ENCODE peak calls at places on chromosome 7, in five cellular contexts. J, Q, F, G and R are unnamed samples.

GRCh38 chr7:36986429-36987362 is 262.4 kb upstream of the AOAH start:
- DNase-seq in J (peak), Q (peak), F (peak), G (peak), R (peak)

GRCh38 chr7:151491859-151492258 is 27.8 kb downstream of the RHEB start:
- DNase-seq in J (peak), Q (peak), F (peak), G (no peak), R (no peak)

GRCh38 chr7:127485482-127485881 is 93.0 kb upstream of the ZNF800 start:
- DNase-seq in J (no peak), Q (no peak), F (no peak), G (no peak), R (no peak)

GRCh38 chr7:102434039-102434481 is 685 bp downstream of the ORAI2 start:
- DNase-seq in J (peak), Q (no peak), F (no peak), G (no peak), R (no peak)

GRCh38 chr7:31368620-31369019 is 28.1 kb upstream of the NEUROD6 start:
- DNase-seq in J (no peak), Q (no peak), F (no peak), G (no peak), R (no peak)

GRCh38 chr7:122311280-122311679 is 6.7 kb upstream of the FEZF1 start:
- DNase-seq in J (no peak), Q (peak), F (no peak), G (peak), R (no peak)

GRCh38 chr7:105587899-105588690 is 6.8 kb upstream of the EFCAB10 start:
- DNase-seq in J (peak), Q (peak), F (peak), G (no peak), R (no peak)

GRCh38 chr7:47651355-47652317 is 69.7 kb upstream of the TNS3 start:
- DNase-seq in J (peak), Q (no peak), F (peak), G (no peak), R (no peak)

GRCh38 chr7:151115836-151116418 is 29.7 kb downstream of the AGAP3 start:
- DNase-seq in J (no peak), Q (peak), F (peak), G (no peak), R (no peak)

GRCh38 chr7:137996386-137996851 is 5.5 kb downstream of the CREB3L2 start:
- DNase-seq in J (peak), Q (no peak), F (peak), G (no peak), R (no peak)

GRCh38 chr7:100080895-100081534 is 508 bp downstream of the ZNF3 start:
- DNase-seq in J (peak), Q (peak), F (peak), G (no peak), R (no peak)

GRCh38 chr7:93442478-93443224 is 131.9 kb downstream of the CALCR start:
- DNase-seq in J (peak), Q (peak), F (peak), G (peak), R (peak)

GRCh38 chr7:70352088-70352487 is 753.8 kb downstream of the AUTS2 start:
- DNase-seq in J (no peak), Q (no peak), F (no peak), G (no peak), R (no peak)

GRCh38 chr7:75019800-75020199 is 53.8 kb downstream of the RCC1L start:
- DNase-seq in J (no peak), Q (no peak), F (no peak), G (no peak), R (no peak)

GRCh38 chr7:39608278-39608677 is 15.1 kb upstream of the RALA start:
- DNase-seq in J (no peak), Q (peak), F (no peak), G (no peak), R (no peak)

GRCh38 chr7:37346761-37347160 is 101.9 kb downstream of the ELMO1 start:
- DNase-seq in J (no peak), Q (no peak), F (no peak), G (no peak), R (no peak)

GRCh38 chr7:48173983-48174382 is 2.7 kb downstream of the ABCA13 start:
- DNase-seq in J (peak), Q (no peak), F (no peak), G (no peak), R (no peak)

GRCh38 chr7:77933394-77933793 is 134.8 kb downstream of the PHTF2 start:
- DNase-seq in J (peak), Q (peak), F (peak), G (no peak), R (no peak)

GRCh38 chr7:26900283-26900682 is 35.9 kb upstream of the SKAP2 start:
- DNase-seq in J (no peak), Q (no peak), F (no peak), G (no peak), R (no peak)

GRCh38 chr7:116752305-116753074 is 80.5 kb downstream of the MET start:
- DNase-seq in J (no peak), Q (no peak), F (no peak), G (no peak), R (no peak)

GRCh38 chr7:50300336-50300735 is 4.2 kb upstream of the IKZF1 start:
- DNase-seq in J (no peak), Q (no peak), F (no peak), G (no peak), R (no peak)

GRCh38 chr7:92836489-92837213 is at the start of gene CDK6:
- DNase-seq in J (peak), Q (peak), F (peak), G (peak), R (peak)

GRCh38 chr7:39073432-39073831 is 95.7 kb downstream of the POU6F2 start:
- DNase-seq in J (no peak), Q (peak), F (peak), G (no peak), R (peak)

GRCh38 chr7:148332191-148332590 is 258.4 kb upstream of the C7orf33 start:
- DNase-seq in J (no peak), Q (no peak), F (no peak), G (no peak), R (no peak)

GRCh38 chr7:156152380-156152779 is 340.1 kb upstream of the SHH start:
- DNase-seq in J (no peak), Q (no peak), F (no peak), G (no peak), R (no peak)

GRCh38 chr7:80428161-80429054 is 83.5 kb downstream of the GNAT3 start:
- DNase-seq in J (peak), Q (peak), F (peak), G (no peak), R (peak)

GRCh38 chr7:157461805-157462771 is 125.3 kb downstream of the DNAJB6 start:
- DNase-seq in J (no peak), Q (no peak), F (no peak), G (peak), R (no peak)

GRCh38 chr7:20560325-20561180 is 54.9 kb upstream of the ABCB5 start:
- DNase-seq in J (no peak), Q (no peak), F (no peak), G (peak), R (no peak)

GRCh38 chr7:2029936-2030335 is 202.8 kb downstream of the MAD1L1 start:
- DNase-seq in J (no peak), Q (no peak), F (no peak), G (no peak), R (no peak)

GRCh38 chr7:115910541-115911164 is 119.9 kb downstream of the TFEC start:
- DNase-seq in J (peak), Q (peak), F (peak), G (no peak), R (peak)

GRCh38 chr7:34143397-34143796 is 238.1 kb downstream of the BMPER start:
- DNase-seq in J (peak), Q (no peak), F (peak), G (no peak), R (no peak)

GRCh38 chr7:132030161-132030568 is 473.7 kb upstream of the PODXL start:
- DNase-seq in J (no peak), Q (peak), F (no peak), G (no peak), R (no peak)

GRCh38 chr7:44123190-44124003 is at the start of gene POLD2:
- DNase-seq in J (peak), Q (peak), F (peak), G (peak), R (peak)
- H4K8ac ChIP-seq in J (peak), Q (no peak), F (peak), G (peak), R (no peak)

GRCh38 chr7:76165973-76166403 is 35.7 kb upstream of the SRRM3 start:
- DNase-seq in J (no peak), Q (no peak), F (no peak), G (no peak), R (no peak)

GRCh38 chr7:76165106-76165972 is 36.4 kb upstream of the SRRM3 start:
- DNase-seq in J (no peak), Q (no peak), F (no peak), G (no peak), R (no peak)

DNA sequence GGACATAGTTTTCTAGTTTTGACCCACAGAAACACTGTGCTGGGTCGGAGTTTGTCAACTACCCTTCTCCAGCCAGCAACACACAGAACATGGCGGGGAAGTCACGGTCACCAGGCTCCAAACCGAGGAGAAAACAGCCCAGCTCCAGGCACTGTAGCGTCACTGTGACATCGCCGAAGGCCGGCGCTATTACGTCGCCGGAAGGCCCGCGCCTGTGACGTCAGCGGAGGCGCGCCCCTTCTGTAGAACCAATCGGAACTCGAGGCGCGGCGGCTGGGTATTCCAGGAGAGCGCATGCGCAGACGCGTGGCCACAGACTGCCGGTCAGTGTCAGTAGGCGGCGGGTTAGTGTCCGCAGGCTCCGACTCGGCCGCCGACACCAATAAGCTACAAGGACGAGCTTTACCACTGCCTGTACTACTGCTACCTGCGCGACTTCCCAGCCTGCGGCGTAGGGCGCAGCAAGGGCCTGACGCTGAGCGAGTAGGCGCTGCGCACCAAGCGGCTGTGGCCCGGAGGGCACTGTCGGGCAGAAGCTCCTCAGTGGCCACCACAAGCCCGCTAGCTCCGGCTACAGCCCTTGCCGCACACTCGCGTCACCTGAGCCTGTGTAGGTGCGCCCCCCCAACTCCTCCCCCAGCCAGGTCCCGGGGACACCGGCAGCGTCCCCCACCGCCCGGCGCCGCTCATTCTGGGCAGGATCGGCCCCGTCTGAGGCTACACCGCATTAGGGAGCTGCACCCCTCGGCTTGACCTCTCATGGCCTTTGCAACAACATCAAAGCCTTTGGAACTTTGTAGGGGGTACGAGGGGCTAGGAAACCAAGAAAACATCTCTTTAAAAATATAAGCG is 35.1 kb upstream of the SRRM3 start:
- DNase-seq in J (peak), Q (peak), F (peak), G (peak), R (peak)
- H3K4ac ChIP-seq in J (peak), Q (no peak), F (peak), G (no peak), R (no peak)

GRCh38 chr7:6276911-6277408 is 4.5 kb upstream of the CYTH3 start:
- DNase-seq in J (no peak), Q (no peak), F (no peak), G (no peak), R (no peak)
- H4K8ac ChIP-seq in J (peak), Q (no peak), F (no peak), G (no peak), R (no peak)

GRCh38 chr7:134778941-134779740 is at the start of gene CALD1:
- DNase-seq in J (peak), Q (peak), F (peak), G (peak), R (peak)
- H3K4ac ChIP-seq in J (peak), Q (no peak), F (peak), G (no peak), R (no peak)